ENCODE peak calls at places on chromosomes 1 and 21, in six cellular contexts. I, K, Y, D, O and Z are unnamed samples.

GRCh38 chr21:32562426-32562825 is 22.9 kb downstream of the TCP10L start:
- DNase-seq in I (no peak), D (no peak), K (peak), Y (no peak), O (peak), Z (no peak)

GRCh38 chr1:91754348-91754747 is 131.6 kb downstream of the TGFBR3 start:
- DNase-seq in Y (no peak), D (no peak), O (no peak), I (no peak), K (peak), Z (no peak)

GRCh38 chr1:75672528-75673393 is 51.7 kb upstream of the ACADM start:
- DNase-seq in O (peak), D (no peak), Y (no peak), K (no peak), I (no peak), Z (no peak)

GRCh38 chr1:233725423-233725822 is 111.5 kb downstream of the KCNK1 start:
- DNase-seq in O (no peak), I (no peak), Y (no peak), K (no peak), D (no peak), Z (no peak)

GRCh38 chr21:26107439-26107838 is 63.1 kb downstream of the APP start:
- DNase-seq in D (no peak), I (no peak), O (no peak), K (no peak), Y (no peak), Z (no peak)

GRCh38 chr1:220788146-220788545 is 1.4 kb downstream of the MTARC1 start:
- DNase-seq in I (no peak), K (no peak), D (no peak), O (no peak), Y (no peak), Z (no peak)

GRCh38 chr1:35683012-35683411 is 35.7 kb downstream of the C1orf216 start:
- DNase-seq in D (no peak), K (no peak), Y (no peak), O (no peak), I (no peak), Z (no peak)

GRCh38 chr1:62539028-62539447 is 58.3 kb upstream of the ANGPTL3 start:
- DNase-seq in Y (no peak), I (no peak), D (no peak), K (no peak), O (no peak), Z (no peak)

GRCh38 chr1:198272492-198272891 is 115.7 kb downstream of the NEK7 start:
- DNase-seq in K (no peak), Y (no peak), I (no peak), D (no peak), O (no peak), Z (no peak)

GRCh38 chr1:159867322-159868064 is 5.0 kb upstream of the VSIG8 start:
- DNase-seq in Y (no peak), O (no peak), D (no peak), K (no peak), I (peak), Z (peak)

GRCh38 chr1:150320667-150320978 is 710 bp upstream of the PRPF3 start:
- DNase-seq in D (no peak), Y (no peak), I (no peak), O (no peak), K (peak), Z (no peak)

GRCh38 chr1:247923941-247924340 is 748 bp upstream of the OR2AJ1 start:
- DNase-seq in I (no peak), D (no peak), Y (no peak), K (no peak), O (no peak), Z (no peak)

GRCh38 chr21:40760811-40761210 is 86.1 kb downstream of the DSCAM start:
- DNase-seq in D (no peak), K (no peak), O (no peak), I (no peak), Y (no peak), Z (no peak)

GRCh38 chr21:28111151-28111619 is 881.5 kb downstream of the LTN1 start:
- DNase-seq in K (no peak), O (peak), I (no peak), Y (no peak), D (no peak), Z (peak)

GRCh38 chr21:32826317-32827167 is 55.0 kb upstream of the PAXBP1 start:
- DNase-seq in K (no peak), Y (no peak), D (no peak), I (peak), O (no peak), Z (peak)